ENCODE peak calls at places on chromosome 7, in four cellular contexts. F is left ventricle myocardium inferior; W is CD8-positive, alpha-beta T cell; L is AG04450. E is an unnamed sample.

GRCh38 chr7:5602734-5603133 is 178.7 kb downstream of the RNF216 start:
- DNase-seq in F (no peak), W (no peak), L (no peak), E (no peak)

GRCh38 chr7:8500286-8500685 is 66.9 kb downstream of the NXPH1 start:
- DNase-seq in F (no peak), W (no peak), L (no peak), E (no peak)

GRCh38 chr7:135745702-135746312 is 2.8 kb downstream of the FAM180A start:
- DNase-seq in F (peak; percentile 31), W (no peak), L (peak; percentile 86), E (no peak)

GRCh38 chr7:37824987-37825509 is 23.3 kb upstream of the NME8 start:
- DNase-seq in F (no peak), W (no peak), L (no peak), E (no peak)

GRCh38 chr7:150830957-150831356 is 21.4 kb upstream of the AOC1 start:
- DNase-seq in F (no peak), W (no peak), L (no peak), E (no peak)

GRCh38 chr7:30970074-30970473 is 6.3 kb downstream of the GHRHR start:
- DNase-seq in F (no peak), W (no peak), L (no peak), E (no peak)

GRCh38 chr7:153381275-153382119 is 621.9 kb downstream of the ACTR3B start:
- DNase-seq in F (no peak), W (no peak), L (no peak), E (no peak)

GRCh38 chr7:29482056-29482455 is 81.6 kb upstream of the PRR15 start:
- DNase-seq in F (no peak), W (no peak), L (no peak), E (no peak)

GRCh38 chr7:90455163-90456030 is 14.0 kb upstream of the PTTG1IP2 start:
- DNase-seq in F (no peak), W (no peak), L (peak; percentile 1), E (no peak)

GRCh38 chr7:101882595-101883564 is 65.5 kb downstream of the CUX1 start:
- DNase-seq in F (peak; percentile 71), W (no peak), L (peak; percentile 100), E (no peak)

GRCh38 chr7:16421333-16422099 is at the start of gene CRPPA:
- DNase-seq in F (peak; percentile 37), W (no peak), L (no peak), E (peak; percentile 31)

GRCh38 chr7:30321089-30321991 is 36.9 kb downstream of the ZNRF2 start:
- DNase-seq in F (no peak), W (no peak), L (no peak), E (no peak)

GRCh38 chr7:47950714-47951113 is 2.4 kb upstream of the PKD1L1 start:
- DNase-seq in F (peak; percentile 60), W (no peak), L (no peak), E (no peak)

GRCh38 chr7:100835903-100836811 is 8.8 kb upstream of the EPHB4 start:
- DNase-seq in F (peak; percentile 64), W (no peak), L (no peak), E (no peak)

DNA sequence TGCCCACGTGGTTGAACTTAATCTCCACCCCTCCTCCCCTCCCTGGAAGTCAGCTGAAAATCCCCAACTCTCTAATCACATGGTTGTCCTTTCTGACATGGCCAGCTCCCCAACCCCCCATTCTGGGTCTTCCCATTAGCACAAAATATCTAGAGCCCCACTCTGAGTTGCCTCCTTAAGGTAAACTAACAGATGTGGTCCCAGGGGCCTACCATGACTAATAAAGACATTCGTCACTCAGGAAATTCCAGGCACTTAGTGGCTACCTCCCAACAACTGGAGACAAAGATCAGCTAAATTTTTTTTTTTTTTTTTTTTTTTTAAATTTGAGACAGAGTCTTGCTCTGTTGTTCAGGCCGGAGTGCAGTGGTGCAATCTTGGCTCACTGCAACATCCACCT is 21.1 kb downstream of the CCDC126 start:
- DNase-seq in F (no peak), W (no peak), L (no peak), E (no peak)
- H3K27ac ChIP-seq in F (no peak overlapping the region), W (no peak overlapping the region), L (no peak overlapping the region), E (no peak overlapping the region)

DNA sequence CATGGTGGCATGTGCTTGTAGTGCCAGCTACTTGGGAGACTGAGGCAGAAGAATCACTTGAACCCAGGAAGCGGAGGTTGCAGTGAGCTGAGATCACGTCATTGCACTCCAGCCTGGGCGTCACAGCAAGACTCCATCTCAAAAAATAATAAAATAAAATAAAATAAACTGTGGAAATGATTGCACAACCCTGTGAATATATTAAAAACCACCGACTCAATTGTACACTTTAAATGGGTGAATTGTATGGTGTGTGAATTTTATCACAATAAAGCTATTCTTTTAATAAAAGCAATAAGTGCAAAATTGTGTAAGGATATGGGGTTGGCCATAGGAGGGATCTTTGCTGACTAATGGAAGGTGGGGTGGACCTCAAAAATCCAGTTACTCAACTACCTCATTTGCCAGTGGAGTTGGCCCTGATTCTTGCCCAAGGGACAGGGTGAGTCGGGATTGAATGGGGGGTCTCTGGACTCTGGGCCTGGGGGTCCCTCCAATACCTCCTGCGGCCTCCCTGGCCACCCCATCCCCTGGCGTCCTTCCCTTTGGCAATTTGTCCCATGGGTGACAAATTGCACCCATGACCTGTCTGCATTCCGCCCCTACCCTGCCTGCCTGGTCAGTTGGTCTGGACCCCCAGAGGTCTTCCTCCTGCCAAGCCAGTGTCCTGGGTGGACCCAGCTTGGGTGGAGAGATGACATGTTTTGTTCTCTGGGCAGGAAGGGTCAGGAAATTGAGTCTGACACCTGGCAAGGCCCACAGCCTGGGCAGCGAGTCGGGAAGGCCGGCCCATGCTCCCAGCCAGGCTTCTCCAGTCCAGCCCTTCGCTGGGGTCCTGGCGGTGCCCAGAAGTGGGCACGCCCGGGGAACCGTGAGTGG is 61.7 kb upstream of the ELN start:
- DNase-seq in F (no peak), W (no peak), L (no peak), E (no peak)
- H3K27ac ChIP-seq in F (no peak overlapping the region), W (no peak overlapping the region), L (no peak overlapping the region), E (no peak overlapping the region)

GRCh38 chr7:22002731-22003130 is 57.0 kb upstream of the CDCA7L start:
- DNase-seq in F (no peak), W (no peak), L (no peak), E (no peak)
- H3K27ac ChIP-seq in F (no peak overlapping the region), W (no peak overlapping the region), L (no peak overlapping the region), E (no peak overlapping the region)

GRCh38 chr7:111014074-111014473 is 76.9 kb upstream of the LRRN3 start:
- DNase-seq in F (no peak), W (no peak), L (no peak), E (no peak)

GRCh38 chr7:111010833-111011232 is 80.1 kb upstream of the LRRN3 start:
- DNase-seq in F (no peak), W (no peak), L (no peak), E (no peak)

GRCh38 chr7:111011500-111011899 is 79.4 kb upstream of the LRRN3 start:
- DNase-seq in F (no peak), W (no peak), L (no peak), E (no peak)

GRCh38 chr7:111012799-111013675 is 77.9 kb upstream of the LRRN3 start:
- DNase-seq in F (no peak), W (no peak), L (no peak), E (no peak)

GRCh38 chr7:111012152-111012551 is 78.8 kb upstream of the LRRN3 start:
- DNase-seq in F (no peak), W (no peak), L (no peak), E (no peak)
- H3K27ac ChIP-seq in F (no peak overlapping the region), W (peak overlapping the region; percentile 12), L (no peak overlapping the region), E (no peak overlapping the region)